ENCODE peak calls at places on chromosome 21, in five cellular contexts. M, N, J, C and L are unnamed samples.
A peak's percentile ranks its signal among the peaks of the same experiment; 100 is the strongest.

GRCh38 chr21:27346041-27346448 is 379.2 kb upstream of the ADAMTS5 start:
- DNase-seq in M (no peak), N (no peak), J (no peak), C (no peak), L (peak; percentile 68)

GRCh38 chr21:37574316-37574715 is 207.7 kb downstream of the DYRK1A start:
- DNase-seq in M (no peak), N (no peak), J (no peak), C (no peak), L (no peak)

GRCh38 chr21:20971296-20971921 is 26.8 kb upstream of the NCAM2 start:
- DNase-seq in M (no peak), N (no peak), J (peak; percentile 33), C (peak; percentile 65), L (peak; percentile 60)

GRCh38 chr21:38325761-38326420 is 69.1 kb downstream of the KCNJ15 start:
- DNase-seq in M (no peak), N (no peak), J (no peak), C (no peak), L (no peak)

GRCh38 chr21:34530264-34530663 is 18.3 kb upstream of the KCNE1 start:
- DNase-seq in M (no peak), N (no peak), J (no peak), C (no peak), L (peak; percentile 86)

GRCh38 chr21:14600569-14601308 is 54.6 kb upstream of the SAMSN1 start:
- DNase-seq in M (no peak), N (no peak), J (no peak), C (no peak), L (no peak)

GRCh38 chr21:17513214-17514123 is 626 bp downstream of the CXADR start:
- DNase-seq in M (no peak), N (no peak), J (peak; percentile 13), C (peak; percentile 74), L (no peak)

GRCh38 chr21:33157303-33157702 is 72.4 kb upstream of the IFNAR2 start:
- DNase-seq in M (no peak), N (no peak), J (no peak), C (no peak), L (no peak)

GRCh38 chr21:22145555-22145954 is 1147.3 kb downstream of the NCAM2 start:
- DNase-seq in M (no peak), N (no peak), J (no peak), C (no peak), L (no peak)

GRCh38 chr21:29231781-29232548 is 66.8 kb upstream of the BACH1 start:
- DNase-seq in M (no peak), N (no peak), J (no peak), C (no peak), L (no peak)

GRCh38 chr21:29230541-29231275 is 68.0 kb upstream of the BACH1 start:
- DNase-seq in M (no peak), N (no peak), J (no peak), C (no peak), L (no peak)

GRCh38 chr21:29235714-29236197 is 63.0 kb upstream of the BACH1 start:
- DNase-seq in M (no peak), N (peak; percentile 88), J (no peak), C (no peak), L (no peak)

GRCh38 chr21:29233611-29234540 is 64.8 kb upstream of the BACH1 start:
- DNase-seq in M (no peak), N (peak; percentile 76), J (no peak), C (no peak), L (no peak)

DNA sequence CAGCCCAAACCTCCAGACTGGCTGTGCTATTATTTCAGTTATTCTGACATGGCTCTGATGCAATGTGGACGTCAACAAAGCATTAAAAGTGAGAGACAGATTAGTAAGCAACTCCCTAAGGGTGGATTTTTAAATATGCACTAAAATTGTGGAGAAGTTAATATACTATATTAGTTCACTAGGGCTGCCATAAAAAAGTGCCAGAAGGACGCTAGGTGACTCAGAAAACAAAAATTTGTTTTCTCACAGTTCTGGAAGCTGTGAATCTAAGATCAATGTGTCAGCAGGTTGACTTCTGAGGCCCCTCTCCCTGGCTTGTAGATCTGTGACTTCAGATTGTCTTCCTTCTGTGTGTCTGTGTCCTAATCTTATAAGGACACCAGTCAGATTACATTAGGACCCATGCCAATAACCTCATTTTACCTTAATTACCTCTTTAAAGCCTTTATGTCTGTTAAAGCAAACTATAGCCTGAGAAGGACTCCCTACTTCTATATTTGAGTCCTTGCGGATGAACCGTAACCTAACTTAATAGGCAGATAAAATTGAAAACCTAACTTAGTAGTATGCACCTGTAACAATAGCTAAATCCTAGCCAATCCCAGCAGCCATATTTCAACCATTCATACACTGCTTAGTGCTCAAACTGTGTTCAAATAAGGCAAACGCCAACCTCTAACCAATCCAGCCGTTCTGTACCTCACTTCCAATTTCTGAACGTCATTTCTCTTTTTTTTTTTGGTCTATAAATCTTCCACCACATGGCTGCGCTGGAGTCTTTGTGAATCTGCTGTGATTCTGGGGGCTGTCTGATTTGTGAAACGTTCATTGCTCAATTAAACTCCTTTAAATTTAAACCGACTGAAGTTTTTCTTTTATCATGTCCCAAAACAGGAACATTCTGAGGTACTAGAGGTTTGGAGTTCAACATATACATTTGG is 65.9 kb upstream of the BACH1 start:
- DNase-seq in M (no peak), N (no peak), J (no peak), C (no peak), L (peak; percentile 55)
- TF ChIP-seq RCOR1 in M (no peak), N (no peak), J (no peak), C (no peak), L (no peak)

GRCh38 chr21:45290948-45291612 is 3.4 kb upstream of the POFUT2 start:
- DNase-seq in M (no peak), N (no peak), J (no peak), C (peak; percentile 30), L (peak; percentile 58)
- TF ChIP-seq RCOR1 in M (no peak), N (no peak), J (no peak), C (no peak), L (no peak)

DNA sequence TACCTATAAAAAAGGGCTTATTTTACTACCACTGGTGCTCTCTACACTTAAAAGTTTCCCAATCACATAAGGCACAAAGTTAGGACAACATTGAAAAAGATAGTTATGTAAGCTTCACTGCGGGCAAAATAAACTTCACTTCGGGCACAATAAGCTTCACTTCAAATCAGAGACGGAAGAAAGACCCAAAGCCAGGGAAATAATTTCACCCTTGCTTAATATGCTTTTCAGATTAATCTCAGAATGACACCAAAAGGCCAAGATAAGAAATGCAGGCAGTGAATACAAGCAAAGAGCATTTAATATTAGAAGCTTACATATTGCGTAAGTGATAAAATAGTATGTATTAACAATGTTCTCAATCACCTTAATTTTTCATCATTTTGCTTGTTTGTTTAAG is 444.2 kb downstream of the SETD4 start:
- DNase-seq in M (peak; percentile 1), N (no peak), J (no peak), C (no peak), L (peak; percentile 70)
- TF ChIP-seq RCOR1 in M (no peak), N (no peak), J (no peak), C (no peak), L (no peak)

DNA sequence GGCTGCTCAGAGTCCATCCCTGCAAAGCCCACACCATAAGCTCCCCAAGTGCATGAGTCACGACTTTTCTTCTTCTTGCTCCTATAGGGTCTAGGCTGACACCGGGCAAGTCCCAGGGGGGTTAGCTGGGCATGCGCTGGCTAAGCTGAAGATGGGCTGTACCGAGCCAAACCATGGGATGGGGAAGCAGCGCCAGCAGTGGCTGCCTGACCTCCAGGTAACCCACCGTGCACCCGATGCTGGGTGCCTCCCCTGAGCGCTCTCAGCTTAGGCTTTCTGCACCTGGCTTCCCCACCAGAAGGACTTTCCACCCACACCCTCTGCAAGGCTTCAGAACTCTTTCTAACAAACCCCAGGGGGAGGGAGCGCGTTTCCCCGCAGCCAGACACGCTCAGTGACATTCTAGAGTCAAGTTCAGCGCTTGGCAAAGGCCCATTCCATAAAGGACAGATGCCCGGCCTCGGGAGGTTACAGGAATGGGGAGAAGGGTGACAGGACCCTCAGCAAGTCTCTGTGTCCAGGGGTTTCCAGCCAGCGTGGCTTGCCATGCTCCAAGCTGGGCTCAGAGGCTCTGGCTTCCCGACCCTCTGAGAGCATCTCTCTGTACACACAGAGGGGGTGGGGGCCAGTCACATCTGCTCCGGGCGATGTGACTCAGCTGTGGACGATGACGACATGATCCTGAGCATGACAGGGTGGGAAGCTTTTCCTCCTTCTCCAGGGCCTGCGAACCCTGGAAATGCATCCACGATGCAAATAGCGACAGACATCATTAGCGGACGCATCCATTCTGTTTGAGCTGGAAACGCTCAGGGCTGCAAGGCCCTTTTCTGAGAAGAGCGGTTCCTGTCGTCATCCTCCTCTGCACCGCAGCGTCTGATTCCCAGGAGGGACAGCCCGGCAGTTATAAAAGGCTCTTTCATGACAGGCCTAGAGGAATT is 107.8 kb downstream of the SIK1 start:
- DNase-seq in M (no peak), N (peak; percentile 19), J (no peak), C (peak; percentile 77), L (peak; percentile 87)
- TF ChIP-seq RCOR1 in M (no peak), N (no peak), J (no peak), C (no peak), L (no peak)

GRCh38 chr21:46122758-46123683 is 25.1 kb downstream of the COL6A2 start:
- DNase-seq in M (no peak), N (no peak), J (no peak), C (peak; percentile 21), L (no peak)
- TF ChIP-seq RCOR1 in M (no peak), N (no peak), J (no peak), C (no peak), L (no peak)

DNA sequence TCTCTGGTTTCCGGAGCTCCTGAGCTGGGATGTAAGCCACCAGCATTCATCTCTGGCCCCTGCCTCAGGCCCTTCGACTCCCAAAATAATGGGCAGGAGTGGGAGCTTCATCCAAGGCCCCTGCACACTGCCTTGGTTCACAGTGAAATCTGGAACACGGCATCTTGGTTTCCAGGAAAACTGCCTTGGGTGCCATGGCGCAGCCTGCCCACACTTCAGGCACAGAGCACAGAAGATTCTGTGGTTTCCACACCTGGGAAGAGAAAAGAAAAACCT is 48.8 kb upstream of the POFUT2 start:
- DNase-seq in M (no peak), N (no peak), J (no peak), C (no peak), L (no peak)
- TF ChIP-seq RCOR1 in M (no peak), N (no peak), J (no peak), C (no peak), L (no peak)

GRCh38 chr21:31405638-31406037 is 61.6 kb upstream of the TIAM1 start:
- DNase-seq in M (no peak), N (no peak), J (no peak), C (no peak), L (no peak)
- TF ChIP-seq RCOR1 in M (no peak), N (no peak), J (no peak), C (no peak), L (no peak)

GRCh38 chr21:42061866-42062542 is 9.1 kb upstream of the UMODL1 start:
- DNase-seq in M (no peak), N (no peak), J (no peak), C (no peak), L (no peak)
- TF ChIP-seq RCOR1 in M (no peak), N (no peak), J (no peak), C (no peak), L (no peak)

DNA sequence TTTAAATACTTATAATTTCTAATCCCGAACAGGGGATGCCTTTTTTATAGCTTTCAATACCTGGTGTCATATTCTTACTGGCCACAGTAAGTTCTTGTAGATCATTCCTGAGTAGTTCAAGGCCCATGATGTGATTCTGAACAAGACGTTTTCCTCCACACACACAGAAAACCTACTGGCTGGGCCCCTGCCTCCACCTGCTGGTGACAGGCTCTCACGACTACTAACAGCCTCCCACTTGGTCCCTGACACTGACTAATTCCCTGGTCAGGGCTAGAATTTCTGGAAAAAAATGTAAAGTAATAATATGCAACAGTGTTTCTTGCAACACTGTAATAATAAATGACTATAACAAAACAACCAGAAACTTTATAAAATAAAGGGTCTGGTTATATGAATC is 50.4 kb upstream of the RIPK4 start:
- DNase-seq in M (peak; percentile 59), N (no peak), J (peak; percentile 79), C (peak; percentile 72), L (peak; percentile 83)
- TF ChIP-seq RCOR1 in M (no peak), N (no peak), J (no peak), C (no peak), L (no peak)